ENCODE peak calls at places on chromosomes 5 and 9, in nine cellular contexts. X is foreskin melanocyte; F is hippocampal formation; H is NCI-H2029 treated with DMSO at 0.1 percent for 48 hours; E is DND-41; O is fibroblast of the aortic adventitia; C is activated CD4-positive, alpha-beta T cell treated with anti-CD3 and anti-CD28 coated beads for 48 hours; P is WTC11; L is ELR. Y is an unnamed sample.

GRCh38 chr5:151664694-151665583 is 21.8 kb downstream of the SPARC start:
- DNase-seq in X (no peak), F (no peak), H (no peak), E (no peak), O (peak), C (no peak), P (no peak), L (peak), Y (no peak)

GRCh38 chr5:982377-983237 is 26.0 kb upstream of the NKD2 start:
- DNase-seq in X (no peak), F (no peak), H (no peak), E (no peak), O (no peak), C (no peak), P (peak), L (no peak), Y (no peak)

GRCh38 chr5:123527190-123527589 is 15.2 kb downstream of the CSNK1G3 start:
- DNase-seq in X (no peak), F (no peak), H (no peak), E (no peak), O (no peak), C (no peak), P (no peak), L (no peak), Y (no peak)

GRCh38 chr9:104287255-104287872 is 193.3 kb downstream of the SMC2 start:
- DNase-seq in X (no peak), F (no peak), H (no peak), E (no peak), O (no peak), C (no peak), P (no peak), L (no peak), Y (no peak)

GRCh38 chr5:157860898-157861894 is 2.3 kb upstream of the CLINT1 start:
- DNase-seq in X (no peak), F (no peak), H (no peak), E (no peak), O (no peak), C (peak), P (no peak), L (no peak), Y (no peak)

GRCh38 chr5:169116961-169117461 is 183.9 kb downstream of the SLIT3 start:
- DNase-seq in X (no peak), F (no peak), H (no peak), E (peak), O (peak), C (no peak), P (peak), L (peak), Y (no peak)

GRCh38 chr5:38725419-38725865 is 120.4 kb upstream of the OSMR start:
- DNase-seq in X (peak), F (peak), H (no peak), E (no peak), O (no peak), C (no peak), P (no peak), L (no peak), Y (peak)

GRCh38 chr5:8857051-8857450 is 688.8 kb downstream of the SEMA5A start:
- DNase-seq in X (no peak), F (no peak), H (no peak), E (no peak), O (peak), C (no peak), P (no peak), L (no peak), Y (no peak)

GRCh38 chr9:105539452-105539851 is 18.5 kb upstream of the FKTN start:
- DNase-seq in X (no peak), F (no peak), H (no peak), E (no peak), O (no peak), C (no peak), P (no peak), L (peak), Y (no peak)

GRCh38 chr5:126984632-126985031 is 45.7 kb downstream of the MARCHF3 start:
- DNase-seq in X (no peak), F (no peak), H (no peak), E (no peak), O (peak), C (no peak), P (no peak), L (peak), Y (no peak)

GRCh38 chr9:96025995-96026572 is 150.6 kb downstream of the ERCC6L2 start:
- DNase-seq in X (no peak), F (no peak), H (no peak), E (no peak), O (no peak), C (peak), P (peak), L (no peak), Y (no peak)

GRCh38 chr5:61167382-61167781 is 5.1 kb upstream of the SMIM15 start:
- DNase-seq in X (no peak), F (no peak), H (no peak), E (no peak), O (peak), C (no peak), P (no peak), L (peak), Y (no peak)

GRCh38 chr9:131503626-131504465 is 1.1 kb downstream of the POMT1 start:
- DNase-seq in X (no peak), F (no peak), H (no peak), E (peak), O (peak), C (peak), P (peak), L (peak), Y (no peak)

GRCh38 chr5:89864941-89865340 is 544.6 kb downstream of the CETN3 start:
- DNase-seq in X (no peak), F (no peak), H (no peak), E (no peak), O (no peak), C (no peak), P (no peak), L (no peak), Y (no peak)

GRCh38 chr5:139600336-139600949 is 39.3 kb downstream of the UBE2D2 start:
- DNase-seq in X (no peak), F (no peak), H (no peak), E (no peak), O (peak), C (no peak), P (no peak), L (peak), Y (no peak)

GRCh38 chr5:99032234-99033013 is 103.6 kb upstream of the CHD1 start:
- DNase-seq in X (peak), F (peak), H (no peak), E (peak), O (peak), C (peak), P (peak), L (peak), Y (no peak)

GRCh38 chr5:62284946-62285891 is 20.8 kb upstream of the KIF2A start:
- DNase-seq in X (no peak), F (no peak), H (no peak), E (no peak), O (no peak), C (peak), P (no peak), L (no peak), Y (no peak)

GRCh38 chr5:138464018-138464387 is 1.3 kb upstream of the EGR1 start:
- DNase-seq in X (peak), F (peak), H (peak), E (peak), O (peak), C (peak), P (peak), L (peak), Y (peak)

GRCh38 chr9:99565203-99565602 is 256.5 kb upstream of the NR4A3 start:
- DNase-seq in X (no peak), F (no peak), H (no peak), E (no peak), O (no peak), C (no peak), P (no peak), L (no peak), Y (no peak)

GRCh38 chr9:35774907-35775635 is 16.3 kb upstream of the NPR2 start:
- DNase-seq in X (no peak), F (peak), H (peak), E (no peak), O (no peak), C (no peak), P (peak), L (no peak), Y (peak)

GRCh38 chr9:9612270-9612669 is 1000.5 kb downstream of the PTPRD start:
- DNase-seq in X (no peak), F (no peak), H (peak), E (peak), O (no peak), C (no peak), P (no peak), L (no peak), Y (no peak)

GRCh38 chr9:129333961-129334743 is 156.1 kb upstream of the IER5L start:
- DNase-seq in X (peak), F (peak), H (peak), E (no peak), O (peak), C (peak), P (peak), L (peak), Y (peak)

GRCh38 chr9:80995759-80996158 is 693.6 kb downstream of the TLE1 start:
- DNase-seq in X (peak), F (no peak), H (no peak), E (no peak), O (peak), C (no peak), P (no peak), L (peak), Y (no peak)

GRCh38 chr9:2621678-2622360 is at the start of gene VLDLR:
- DNase-seq in X (peak), F (peak), H (no peak), E (peak), O (peak), C (peak), P (peak), L (peak), Y (peak)

GRCh38 chr5:142170254-142170953 is 61.8 kb downstream of the NDFIP1 start:
- DNase-seq in X (no peak), F (no peak), H (no peak), E (no peak), O (no peak), C (no peak), P (no peak), L (no peak), Y (no peak)

GRCh38 chr9:88092699-88093359 is 45.4 kb downstream of the SPATA31C2 start:
- DNase-seq in X (no peak), F (peak), H (no peak), E (no peak), O (peak), C (no peak), P (no peak), L (peak), Y (no peak)

GRCh38 chr5:10331341-10331796 is 22.1 kb upstream of the MARCHF6 start:
- DNase-seq in X (no peak), F (peak), H (peak), E (no peak), O (peak), C (no peak), P (no peak), L (no peak), Y (no peak)

GRCh38 chr9:136303825-136304416 is at the start of gene CCDC187:
- DNase-seq in X (no peak), F (no peak), H (no peak), E (no peak), O (no peak), C (no peak), P (no peak), L (no peak), Y (no peak)

GRCh38 chr5:109681763-109682162 is 8.0 kb upstream of the MAN2A1 start:
- DNase-seq in X (no peak), F (no peak), H (no peak), E (no peak), O (no peak), C (no peak), P (no peak), L (no peak), Y (no peak)

GRCh38 chr9:137217276-137218211 is 4.5 kb downstream of the RNF208 start:
- DNase-seq in X (no peak), F (no peak), H (peak), E (no peak), O (peak), C (no peak), P (peak), L (no peak), Y (no peak)

GRCh38 chr9:88236531-88237453 is 98.5 kb upstream of the SPATA31C2 start:
- DNase-seq in X (no peak), F (peak), H (no peak), E (no peak), O (peak), C (no peak), P (no peak), L (no peak), Y (no peak)

GRCh38 chr9:8961186-8961666 is 1161.6 kb upstream of the DMAC1 start:
- DNase-seq in X (no peak), F (no peak), H (no peak), E (peak), O (no peak), C (no peak), P (no peak), L (no peak), Y (no peak)

GRCh38 chr5:55172051-55172899 is 702 bp downstream of the CDC20B start:
- DNase-seq in X (peak), F (peak), H (peak), E (peak), O (peak), C (peak), P (peak), L (peak), Y (no peak)

GRCh38 chr9:118091676-118092490 is 387.7 kb downstream of the TLR4 start:
- DNase-seq in X (peak), F (peak), H (no peak), E (no peak), O (no peak), C (no peak), P (no peak), L (no peak), Y (no peak)

GRCh38 chr9:16869961-16870605 is 387 bp downstream of the BNC2 start:
- DNase-seq in X (no peak), F (peak), H (no peak), E (peak), O (no peak), C (no peak), P (peak), L (peak), Y (no peak)

GRCh38 chr9:16421534-16421933 is 448.9 kb downstream of the BNC2 start:
- DNase-seq in X (no peak), F (no peak), H (no peak), E (no peak), O (no peak), C (no peak), P (no peak), L (no peak), Y (no peak)

GRCh38 chr9:126664893-126665695 is 51.4 kb downstream of the LMX1B start:
- DNase-seq in X (no peak), F (no peak), H (no peak), E (no peak), O (no peak), C (no peak), P (peak), L (no peak), Y (no peak)

GRCh38 chr5:178338750-178339144 is 106.1 kb upstream of the PHYKPL start:
- DNase-seq in X (no peak), F (no peak), H (no peak), E (no peak), O (no peak), C (no peak), P (no peak), L (no peak), Y (no peak)

Y was measured in amygdala.